ENCODE peak calls at places on chromosomes 2 and 18, in seven cellular contexts. One of them, this sample, is unnamed. For H3K4me1, the result is how much of the 10 kb centered on the place peaks cover.

GRCh38 chr2:127475788-127476187 is 50.5 kb downstream of the IWS1 start:
- DNase-seq in CD4-positive, CD25-positive, alpha-beta regulatory T cell: no peak
- DNase-seq in left lung: no peak
- DNase-seq in lung: no peak
- DNase-seq in K562: no peak
- DNase-seq in DND-41: no peak
- DNase-seq in keratinocyte: no peak
- DNase-seq in this sample: no peak

GRCh38 chr2:239737144-239737463 is 288.0 kb downstream of the NDUFA10 start:
- DNase-seq in left lung: peak
- DNase-seq in K562: no peak
- DNase-seq in lung: no peak
- DNase-seq in CD4-positive, CD25-positive, alpha-beta regulatory T cell: no peak
- DNase-seq in DND-41: no peak
- DNase-seq in keratinocyte: no peak
- DNase-seq in this sample: no peak

GRCh38 chr2:191245869-191246531 is 796 bp downstream of the MYO1B start:
- DNase-seq in K562: no peak
- DNase-seq in left lung: peak
- DNase-seq in CD4-positive, CD25-positive, alpha-beta regulatory T cell: no peak
- DNase-seq in lung: peak
- DNase-seq in keratinocyte: no peak
- DNase-seq in DND-41: peak
- DNase-seq in this sample: peak

GRCh38 chr2:229174794-229175529 is 96.1 kb downstream of the PID1 start:
- DNase-seq in DND-41: no peak
- DNase-seq in K562: no peak
- DNase-seq in keratinocyte: no peak
- DNase-seq in left lung: no peak
- DNase-seq in CD4-positive, CD25-positive, alpha-beta regulatory T cell: no peak
- DNase-seq in lung: peak
- DNase-seq in this sample: no peak

GRCh38 chr18:74869904-74870863 is 272.5 kb downstream of the ZNF407 start:
- DNase-seq in K562: no peak
- DNase-seq in keratinocyte: no peak
- DNase-seq in lung: no peak
- DNase-seq in left lung: no peak
- DNase-seq in DND-41: no peak
- DNase-seq in CD4-positive, CD25-positive, alpha-beta regulatory T cell: no peak
- DNase-seq in this sample: no peak

GRCh38 chr2:10135296-10136089 is 13.0 kb downstream of the RRM2 start:
- DNase-seq in lung: no peak
- DNase-seq in K562: peak
- DNase-seq in CD4-positive, CD25-positive, alpha-beta regulatory T cell: no peak
- DNase-seq in keratinocyte: no peak
- DNase-seq in left lung: no peak
- DNase-seq in DND-41: no peak
- DNase-seq in this sample: no peak

GRCh38 chr18:13278231-13278630 is 59.7 kb downstream of the LDLRAD4 start:
- DNase-seq in K562: no peak
- DNase-seq in CD4-positive, CD25-positive, alpha-beta regulatory T cell: no peak
- DNase-seq in DND-41: no peak
- DNase-seq in keratinocyte: no peak
- DNase-seq in lung: no peak
- DNase-seq in left lung: no peak
- DNase-seq in this sample: no peak

GRCh38 chr2:172578054-172578453 is 22.2 kb downstream of the PDK1 start:
- DNase-seq in left lung: no peak
- DNase-seq in K562: no peak
- DNase-seq in CD4-positive, CD25-positive, alpha-beta regulatory T cell: no peak
- DNase-seq in lung: no peak
- DNase-seq in keratinocyte: no peak
- DNase-seq in DND-41: no peak
- DNase-seq in this sample: no peak

GRCh38 chr2:239574054-239574433 is 173.2 kb upstream of the HDAC4 start:
- DNase-seq in lung: no peak
- DNase-seq in CD4-positive, CD25-positive, alpha-beta regulatory T cell: no peak
- DNase-seq in keratinocyte: no peak
- DNase-seq in left lung: no peak
- DNase-seq in K562: no peak
- DNase-seq in DND-41: no peak
- DNase-seq in this sample: no peak

GRCh38 chr2:200340527-200341224 is 34.2 kb downstream of the SPATS2L start:
- DNase-seq in CD4-positive, CD25-positive, alpha-beta regulatory T cell: no peak
- DNase-seq in keratinocyte: no peak
- DNase-seq in DND-41: no peak
- DNase-seq in left lung: no peak
- DNase-seq in K562: no peak
- DNase-seq in lung: no peak
- DNase-seq in this sample: no peak

GRCh38 chr2:98295721-98296414 is 50.4 kb upstream of the CNGA3 start:
- DNase-seq in K562: peak
- DNase-seq in left lung: no peak
- DNase-seq in DND-41: no peak
- DNase-seq in lung: peak
- DNase-seq in keratinocyte: no peak
- DNase-seq in CD4-positive, CD25-positive, alpha-beta regulatory T cell: no peak
- DNase-seq in this sample: no peak
- H3K4me1 ChIP-seq in K562: under half
- H3K4me1 ChIP-seq in left lung: under half
- H3K4me1 ChIP-seq in DND-41: under half
- H3K4me1 ChIP-seq in lung: under half
- H3K4me1 ChIP-seq in keratinocyte: under half
- H3K4me1 ChIP-seq in CD4-positive, CD25-positive, alpha-beta regulatory T cell: under half
- H3K4me1 ChIP-seq in this sample: under half

GRCh38 chr18:64474279-64474678 is 325.4 kb upstream of the LINC00305 start:
- DNase-seq in lung: no peak
- DNase-seq in DND-41: no peak
- DNase-seq in CD4-positive, CD25-positive, alpha-beta regulatory T cell: no peak
- DNase-seq in K562: no peak
- DNase-seq in keratinocyte: no peak
- DNase-seq in left lung: no peak
- DNase-seq in this sample: no peak
- H3K4me1 ChIP-seq in lung: under half
- H3K4me1 ChIP-seq in DND-41: under half
- H3K4me1 ChIP-seq in CD4-positive, CD25-positive, alpha-beta regulatory T cell: under half
- H3K4me1 ChIP-seq in K562: under half
- H3K4me1 ChIP-seq in keratinocyte: under half
- H3K4me1 ChIP-seq in left lung: under half
- H3K4me1 ChIP-seq in this sample: under half

GRCh38 chr2:224986479-224986878 is 55.8 kb downstream of the DOCK10 start:
- DNase-seq in keratinocyte: no peak
- DNase-seq in left lung: no peak
- DNase-seq in CD4-positive, CD25-positive, alpha-beta regulatory T cell: no peak
- DNase-seq in K562: no peak
- DNase-seq in DND-41: no peak
- DNase-seq in lung: no peak
- DNase-seq in this sample: no peak

GRCh38 chr2:224990717-224991116 is 51.6 kb downstream of the DOCK10 start:
- DNase-seq in DND-41: no peak
- DNase-seq in keratinocyte: no peak
- DNase-seq in CD4-positive, CD25-positive, alpha-beta regulatory T cell: no peak
- DNase-seq in left lung: no peak
- DNase-seq in K562: no peak
- DNase-seq in lung: no peak
- DNase-seq in this sample: no peak

GRCh38 chr2:224984641-224985040 is 57.6 kb downstream of the DOCK10 start:
- DNase-seq in K562: no peak
- DNase-seq in keratinocyte: no peak
- DNase-seq in DND-41: no peak
- DNase-seq in lung: no peak
- DNase-seq in CD4-positive, CD25-positive, alpha-beta regulatory T cell: no peak
- DNase-seq in left lung: no peak
- DNase-seq in this sample: no peak

GRCh38 chr2:224983719-224984388 is 58.4 kb downstream of the DOCK10 start:
- DNase-seq in DND-41: no peak
- DNase-seq in left lung: no peak
- DNase-seq in keratinocyte: no peak
- DNase-seq in lung: no peak
- DNase-seq in CD4-positive, CD25-positive, alpha-beta regulatory T cell: no peak
- DNase-seq in K562: no peak
- DNase-seq in this sample: no peak

GRCh38 chr2:224987733-224988132 is 54.5 kb downstream of the DOCK10 start:
- DNase-seq in K562: no peak
- DNase-seq in keratinocyte: no peak
- DNase-seq in CD4-positive, CD25-positive, alpha-beta regulatory T cell: no peak
- DNase-seq in left lung: no peak
- DNase-seq in DND-41: no peak
- DNase-seq in lung: no peak
- DNase-seq in this sample: no peak
- H3K4me1 ChIP-seq in K562: under half
- H3K4me1 ChIP-seq in keratinocyte: under half
- H3K4me1 ChIP-seq in CD4-positive, CD25-positive, alpha-beta regulatory T cell: under half
- H3K4me1 ChIP-seq in left lung: under half
- H3K4me1 ChIP-seq in DND-41: under half
- H3K4me1 ChIP-seq in lung: under half
- H3K4me1 ChIP-seq in this sample: half or more

DNA sequence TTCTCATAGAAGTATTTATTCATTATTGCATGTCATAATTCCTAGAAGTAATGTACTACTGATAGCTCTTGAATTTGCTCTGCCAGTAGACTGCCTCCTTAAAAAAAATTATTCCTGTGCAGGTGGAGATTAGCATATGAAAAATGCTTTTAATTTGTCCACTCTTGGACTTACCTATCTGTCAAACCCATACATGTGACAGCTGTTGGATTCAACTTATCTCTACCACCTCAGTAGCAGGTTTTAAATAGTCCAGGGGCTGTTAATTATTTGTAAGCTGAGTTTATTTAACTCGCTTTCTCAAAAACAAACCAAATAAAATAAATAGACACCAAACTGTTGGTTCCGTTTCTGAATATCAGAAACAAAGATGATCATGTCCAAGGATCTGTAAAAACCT is 44.3 kb downstream of the ZEB2 start:
- DNase-seq in K562: no peak
- DNase-seq in DND-41: no peak
- DNase-seq in left lung: no peak
- DNase-seq in lung: no peak
- DNase-seq in CD4-positive, CD25-positive, alpha-beta regulatory T cell: no peak
- DNase-seq in keratinocyte: no peak
- DNase-seq in this sample: no peak
- H3K4me1 ChIP-seq in K562: under half
- H3K4me1 ChIP-seq in DND-41: under half
- H3K4me1 ChIP-seq in left lung: half or more
- H3K4me1 ChIP-seq in lung: under half
- H3K4me1 ChIP-seq in CD4-positive, CD25-positive, alpha-beta regulatory T cell: under half
- H3K4me1 ChIP-seq in keratinocyte: under half
- H3K4me1 ChIP-seq in this sample: under half

GRCh38 chr2:168465594-168465993 is 9.5 kb downstream of the CERS6 start:
- DNase-seq in keratinocyte: no peak
- DNase-seq in K562: no peak
- DNase-seq in left lung: no peak
- DNase-seq in lung: no peak
- DNase-seq in DND-41: no peak
- DNase-seq in CD4-positive, CD25-positive, alpha-beta regulatory T cell: no peak
- DNase-seq in this sample: no peak

GRCh38 chr2:168461942-168462331 is 5.9 kb downstream of the CERS6 start:
- DNase-seq in DND-41: no peak
- DNase-seq in keratinocyte: no peak
- DNase-seq in CD4-positive, CD25-positive, alpha-beta regulatory T cell: no peak
- DNase-seq in lung: no peak
- DNase-seq in K562: no peak
- DNase-seq in left lung: no peak
- DNase-seq in this sample: no peak

GRCh38 chr2:168461178-168461941 is 5.3 kb downstream of the CERS6 start:
- DNase-seq in K562: no peak
- DNase-seq in DND-41: no peak
- DNase-seq in lung: no peak
- DNase-seq in left lung: no peak
- DNase-seq in CD4-positive, CD25-positive, alpha-beta regulatory T cell: no peak
- DNase-seq in keratinocyte: no peak
- DNase-seq in this sample: no peak

GRCh38 chr2:168460561-168460960 is 4.5 kb downstream of the CERS6 start:
- DNase-seq in DND-41: no peak
- DNase-seq in lung: no peak
- DNase-seq in left lung: no peak
- DNase-seq in K562: no peak
- DNase-seq in keratinocyte: no peak
- DNase-seq in CD4-positive, CD25-positive, alpha-beta regulatory T cell: no peak
- DNase-seq in this sample: no peak

GRCh38 chr2:168462543-168463045 is 6.5 kb downstream of the CERS6 start:
- DNase-seq in left lung: no peak
- DNase-seq in lung: no peak
- DNase-seq in DND-41: no peak
- DNase-seq in CD4-positive, CD25-positive, alpha-beta regulatory T cell: no peak
- DNase-seq in keratinocyte: no peak
- DNase-seq in K562: no peak
- DNase-seq in this sample: no peak
- H3K4me1 ChIP-seq in left lung: under half
- H3K4me1 ChIP-seq in lung: under half
- H3K4me1 ChIP-seq in DND-41: under half
- H3K4me1 ChIP-seq in CD4-positive, CD25-positive, alpha-beta regulatory T cell: under half
- H3K4me1 ChIP-seq in keratinocyte: under half
- H3K4me1 ChIP-seq in K562: under half
- H3K4me1 ChIP-seq in this sample: under half